ENCODE peak calls at places on chromosomes 6 and 20, in seven cellular contexts. Y, G, P, J, F, Q and A are unnamed samples.

GRCh38 chr6:134216304-134217029 is 101.4 kb downstream of the SGK1 start:
- DNase-seq in F (no peak), Y (no peak), Q (no peak), P (peak; percentile 49), G (no peak), J (no peak), A (no peak)

GRCh38 chr6:132259070-132259469 is 142.2 kb downstream of the MOXD1 start:
- DNase-seq in G (no peak), P (peak; percentile 46), Y (no peak), F (no peak), J (no peak), Q (no peak), A (no peak)

GRCh38 chr20:52895662-52896061 is 76.5 kb upstream of the TSHZ2 start:
- DNase-seq in Q (no peak), J (no peak), G (no peak), F (no peak), Y (no peak), P (no peak), A (no peak)

GRCh38 chr6:44268095-44268628 is 2.1 kb upstream of the TMEM151B start:
- DNase-seq in Y (peak; percentile 24), G (peak; percentile 64), J (peak; percentile 47), F (no peak), P (peak; percentile 71), Q (peak; percentile 49), A (peak; percentile 56)

GRCh38 chr6:136290406-136291010 is 862 bp upstream of the BCLAF1 start:
- DNase-seq in Q (peak; percentile 70), F (peak; percentile 74), G (peak; percentile 72), J (peak; percentile 81), P (peak; percentile 83), Y (peak; percentile 28), A (peak; percentile 67)

GRCh38 chr20:63831696-63832686 is 927 bp upstream of the ZBTB46 start:
- DNase-seq in Q (no peak), P (peak; percentile 23), J (peak; percentile 87), G (peak; percentile 25), Y (no peak), F (no peak), A (no peak)

GRCh38 chr6:33677153-33677660 is 34.3 kb downstream of the UQCC2 start:
- DNase-seq in J (no peak), G (no peak), F (no peak), Q (no peak), P (no peak), Y (no peak), A (no peak)

GRCh38 chr6:122995930-122996796 is at the start of gene CLVS2:
- DNase-seq in G (peak; percentile 78), F (no peak), J (no peak), Q (no peak), P (peak; percentile 29), Y (no peak), A (no peak)

GRCh38 chr20:23150304-23151007 is 64.3 kb upstream of the CD93 start:
- DNase-seq in G (no peak), Y (no peak), Q (no peak), F (no peak), P (no peak), J (no peak), A (no peak)

GRCh38 chr20:51446656-51447055 is 95.9 kb downstream of the NFATC2 start:
- DNase-seq in P (peak; percentile 44), Q (no peak), J (peak; percentile 98), F (no peak), G (no peak), Y (no peak), A (no peak)

GRCh38 chr20:50186987-50187402 is 3.6 kb upstream of the CEBPB start:
- DNase-seq in G (no peak), J (no peak), P (no peak), Y (no peak), Q (no peak), F (no peak), A (no peak)

GRCh38 chr20:49505518-49505917 is 23.1 kb upstream of the KCNB1 start:
- DNase-seq in P (no peak), Q (no peak), G (peak; percentile 79), F (no peak), Y (no peak), J (no peak), A (no peak)

GRCh38 chr6:129686941-129687627 is 22.9 kb downstream of the ARHGAP18 start:
- DNase-seq in F (peak; percentile 41), Q (peak; percentile 11), J (no peak), G (no peak), P (peak; percentile 84), Y (no peak), A (peak; percentile 36)

GRCh38 chr6:158642097-158642601 is 2.4 kb downstream of the DYNLT1 start:
- DNase-seq in Q (no peak), J (no peak), G (no peak), F (no peak), Y (no peak), P (peak; percentile 91), A (no peak)

GRCh38 chr20:34211591-34211990 is 29.6 kb upstream of the ASIP start:
- DNase-seq in J (no peak), F (no peak), Q (no peak), P (no peak), G (no peak), Y (no peak), A (no peak)

GRCh38 chr6:32815996-32816395 is 806 bp downstream of the HLA-DOB start:
- DNase-seq in J (no peak), Q (no peak), G (no peak), Y (no peak), F (no peak), P (no peak), A (no peak)